ENCODE peak calls at places on chromosomes 1 and 21, in eight cellular contexts. M, E, Q, R, K, J, Z and V are unnamed samples.

GRCh38 chr1:228397966-228398365 is 8.7 kb downstream of the TRIM11 start:
- DNase-seq in Z (no peak), J (no peak), Q (peak; percentile 21), R (no peak), E (no peak), M (no peak), K (no peak), V (no peak)

GRCh38 chr1:54239041-54239410 is 39.1 kb downstream of the MRPL37 start:
- DNase-seq in R (no peak), K (no peak), Z (no peak), M (no peak), J (no peak), Q (no peak), E (no peak), V (no peak)

GRCh38 chr1:208170252-208170651 is 73.9 kb downstream of the PLXNA2 start:
- DNase-seq in J (no peak), E (no peak), Z (no peak), K (no peak), Q (no peak), M (no peak), R (no peak), V (no peak)

GRCh38 chr1:238063454-238063853 is 172.7 kb upstream of the ZP4 start:
- DNase-seq in Q (no peak), Z (no peak), J (peak; percentile 94), E (peak; percentile 94), K (no peak), M (peak; percentile 60), R (no peak), V (no peak)

GRCh38 chr1:41122851-41123518 is 101.5 kb upstream of the SLFNL1 start:
- DNase-seq in Z (no peak), J (peak; percentile 86), E (peak; percentile 87), M (no peak), Q (no peak), R (no peak), K (no peak), V (no peak)

GRCh38 chr21:46622226-46622625 is 13.2 kb upstream of the PRMT2 start:
- DNase-seq in R (no peak), Q (no peak), K (peak; percentile 42), M (no peak), J (no peak), Z (no peak), E (no peak), V (no peak)

GRCh38 chr1:160489513-160490261 is 33.4 kb downstream of the SLAMF6 start:
- DNase-seq in J (no peak), E (no peak), Z (no peak), R (no peak), Q (no peak), K (no peak), M (no peak), V (no peak)

GRCh38 chr1:69455718-69456117 is 112.0 kb upstream of the LRRC7 start:
- DNase-seq in M (no peak), J (no peak), Q (no peak), R (no peak), K (no peak), Z (no peak), E (no peak), V (no peak)

GRCh38 chr1:211735208-211736170 is 60.1 kb upstream of the NEK2 start:
- DNase-seq in E (peak; percentile 77), J (peak; percentile 82), Z (no peak), Q (no peak), K (no peak), R (no peak), M (no peak), V (no peak)

GRCh38 chr1:24580756-24581155 is 24.9 kb downstream of the NCMAP start:
- DNase-seq in K (no peak), J (no peak), Q (no peak), R (no peak), E (no peak), M (no peak), Z (no peak), V (no peak)

GRCh38 chr21:46559291-46559983 is 45.4 kb downstream of the S100B start:
- DNase-seq in Q (peak; percentile 81), E (no peak), M (peak; percentile 34), K (no peak), Z (no peak), R (no peak), J (no peak), V (no peak)

GRCh38 chr1:116379674-116380498 is 6.8 kb downstream of the ATP1A1 start:
- DNase-seq in K (no peak), Z (no peak), Q (no peak), E (no peak), M (no peak), J (no peak), R (no peak), V (no peak)

GRCh38 chr1:156509424-156510035 is 9.0 kb upstream of the MEF2D start:
- DNase-seq in K (no peak), R (no peak), Q (no peak), E (no peak), M (no peak), Z (no peak), J (no peak), V (no peak)

GRCh38 chr1:111953797-111954196 is 35.7 kb downstream of the KCND3 start:
- DNase-seq in Q (no peak), J (no peak), K (no peak), M (no peak), Z (no peak), E (no peak), R (no peak), V (no peak)

GRCh38 chr21:31945116-31945515 is 72.3 kb downstream of the HUNK start:
- DNase-seq in R (no peak), Q (no peak), J (no peak), E (no peak), M (no peak), Z (no peak), K (no peak), V (no peak)

GRCh38 chr21:44987301-44987885 is 47.6 kb downstream of the SLX9 start:
- DNase-seq in M (no peak), Z (no peak), J (no peak), E (no peak), R (no peak), K (peak; percentile 2), Q (peak; percentile 78), V (no peak)

GRCh38 chr1:188433428-188433827 is 1604.7 kb downstream of the PLA2G4A start:
- DNase-seq in R (no peak), J (peak; percentile 24), K (no peak), Q (no peak), M (no peak), Z (no peak), E (peak; percentile 39), V (no peak)

GRCh38 chr1:216523449-216524190 is 100.4 kb upstream of the USH2A start:
- DNase-seq in M (no peak), E (peak; percentile 14), Z (no peak), Q (no peak), K (no peak), R (no peak), J (peak; percentile 55), V (no peak)

GRCh38 chr21:36929622-36930021 is 36.8 kb downstream of the HLCS start:
- DNase-seq in Z (no peak), E (peak; percentile 64), R (no peak), J (peak; percentile 79), Q (peak; percentile 75), M (no peak), K (no peak), V (no peak)

GRCh38 chr1:176364231-176364905 is 98.6 kb upstream of the PAPPA2 start:
- DNase-seq in J (no peak), R (no peak), K (no peak), E (no peak), Z (no peak), Q (no peak), M (no peak), V (no peak)

GRCh38 chr1:64890699-64891439 is 75.5 kb downstream of the JAK1 start:
- DNase-seq in K (no peak), Z (no peak), R (no peak), J (no peak), M (no peak), Q (no peak), E (no peak), V (no peak)
- TF ChIP-seq CTCF in K (no peak), Z (no peak), R (no peak), J (no peak), M (no peak), Q (no peak), E (no peak), V (no peak)

DNA sequence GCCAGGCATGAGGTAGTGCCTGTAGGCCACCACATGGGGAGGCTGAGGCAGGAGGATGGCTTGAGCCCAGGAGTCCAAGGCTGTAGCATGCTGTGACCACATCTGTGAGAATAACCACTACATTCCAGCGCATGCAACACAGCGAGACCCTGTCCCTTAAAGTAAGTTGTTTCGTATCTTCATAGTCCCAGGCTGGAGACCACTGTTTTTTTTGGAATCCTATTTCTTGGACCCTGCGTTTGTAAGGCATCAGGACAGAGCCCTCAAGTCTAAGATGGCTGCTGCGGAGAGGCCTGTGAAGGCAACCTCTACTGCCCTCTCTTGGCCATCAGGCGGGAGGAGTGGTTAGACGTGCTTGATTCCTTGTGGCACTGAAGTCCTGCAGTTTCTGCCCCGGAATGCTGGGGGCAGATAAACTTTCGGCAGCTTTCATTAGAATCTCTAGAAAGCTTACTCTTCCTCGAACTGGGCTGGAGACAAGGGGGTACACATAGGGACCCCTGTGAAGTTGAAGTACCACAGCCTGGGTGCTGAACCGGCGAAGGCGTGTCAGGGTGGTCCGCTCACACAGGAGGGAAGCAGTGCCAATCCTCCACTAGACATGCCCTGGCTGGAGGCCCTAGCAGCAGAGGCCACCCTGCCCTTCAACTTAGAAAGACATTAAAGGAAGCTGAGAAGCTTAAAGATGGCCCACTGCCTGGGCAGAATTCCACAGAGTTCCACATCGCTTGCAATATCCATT is 36.6 kb downstream of the RABIF start:
- DNase-seq in Q (no peak), E (peak; percentile 55), R (no peak), M (no peak), Z (no peak), J (peak; percentile 83), K (no peak), V (no peak)
- TF ChIP-seq CTCF in Q (no peak), E (peak; percentile 89), R (no peak), M (peak; percentile 51), Z (no peak), J (peak; percentile 90), K (peak; percentile 40), V (peak; percentile 64)

GRCh38 chr1:222769181-222769580 is 32.2 kb downstream of the FAM177B start:
- DNase-seq in E (no peak), M (no peak), Z (no peak), Q (no peak), J (no peak), R (no peak), K (no peak), V (no peak)
- TF ChIP-seq CTCF in E (peak; percentile 52), M (peak; percentile 26), Z (no peak), Q (no peak), J (no peak), R (no peak), K (no peak), V (no peak)

GRCh38 chr1:11571906-11572616 is 82.2 kb downstream of the FBXO2 start:
- DNase-seq in Q (no peak), J (peak; percentile 52), Z (no peak), E (no peak), M (no peak), R (no peak), K (no peak), V (no peak)
- TF ChIP-seq CTCF in Q (no peak), J (peak; percentile 20), Z (no peak), E (peak; percentile 48), M (peak; percentile 12), R (no peak), K (peak; percentile 26), V (peak; percentile 38)

DNA sequence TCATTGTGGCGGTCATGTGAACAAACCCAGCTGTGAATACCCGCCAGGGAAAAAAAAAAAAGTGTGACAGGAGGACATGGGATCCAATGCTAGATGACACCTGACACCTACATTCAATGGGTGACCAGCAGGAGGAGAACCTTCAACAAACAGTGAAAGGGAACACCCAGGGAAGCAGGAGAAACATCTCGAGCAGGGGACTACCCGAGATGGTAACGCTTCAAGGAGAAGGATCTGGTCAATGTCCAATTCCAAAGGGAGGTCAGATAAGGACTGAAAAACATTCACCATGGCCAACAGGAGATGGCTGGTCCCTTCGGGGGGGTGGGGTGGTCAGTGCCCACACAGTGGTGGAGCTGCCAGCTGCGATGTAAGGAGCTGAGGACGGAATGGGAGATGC is 46.3 kb downstream of the PTPN14 start:
- DNase-seq in R (no peak), Q (no peak), K (no peak), Z (no peak), J (no peak), M (no peak), E (no peak), V (no peak)
- TF ChIP-seq CTCF in R (no peak), Q (no peak), K (no peak), Z (no peak), J (no peak), M (no peak), E (no peak), V (no peak)